ENCODE peak calls at places on chromosome 19, in eight cellular contexts. B, G, X, R, Q, N, H and S are unnamed samples.

GRCh38 chr19:41328157-41328817 is 18.3 kb downstream of the CCDC97 start:
- DNase-seq in H (no peak), B (no peak), Q (peak), G (peak), N (no peak), X (peak), R (peak), S (no peak)

GRCh38 chr19:6473652-6474051 is 7.9 kb downstream of the DENND1C start:
- DNase-seq in R (no peak), X (no peak), G (no peak), N (no peak), H (no peak), Q (no peak), B (no peak), S (peak)

GRCh38 chr19:48544856-48545750 is 6.9 kb upstream of the SULT2B1 start:
- DNase-seq in B (peak), X (no peak), H (no peak), G (no peak), Q (no peak), R (no peak), N (no peak), S (no peak)

GRCh38 chr19:49691243-49692101 is 556 bp downstream of the CPT1C start:
- DNase-seq in G (peak), Q (peak), R (peak), B (peak), H (peak), X (peak), N (no peak), S (no peak)

GRCh38 chr19:31483226-31483857 is 134.1 kb upstream of the TSHZ3 start:
- DNase-seq in R (no peak), B (no peak), N (no peak), Q (no peak), X (no peak), H (no peak), G (no peak), S (no peak)

GRCh38 chr19:4089946-4090345 is 23.2 kb upstream of the ZBTB7A start:
- DNase-seq in N (no peak), G (no peak), R (no peak), X (no peak), B (no peak), H (no peak), Q (no peak), S (peak)

GRCh38 chr19:40717325-40717879 is 490 bp downstream of the ITPKC start:
- DNase-seq in X (no peak), B (no peak), Q (peak), G (peak), N (no peak), H (peak), R (peak), S (peak)

GRCh38 chr19:47257411-47258169 is 1.3 kb downstream of the CCDC9 start:
- DNase-seq in G (peak), N (no peak), X (no peak), Q (no peak), B (no peak), H (no peak), R (no peak), S (no peak)

GRCh38 chr19:6610934-6611370 is 20.0 kb upstream of the CD70 start:
- DNase-seq in R (peak), H (no peak), B (no peak), N (no peak), X (no peak), Q (peak), G (no peak), S (no peak)

GRCh38 chr19:46511237-46511636 is 15.6 kb upstream of the PNMA8B start:
- DNase-seq in Q (no peak), X (no peak), R (no peak), N (no peak), H (no peak), G (no peak), B (no peak), S (no peak)

GRCh38 chr19:6536138-6536671 is 5.4 kb downstream of the TNFSF9 start:
- DNase-seq in R (no peak), G (no peak), H (peak), N (peak), X (peak), B (peak), Q (peak), S (peak)

GRCh38 chr19:41309225-41310030 is 544 bp upstream of the CCDC97 start:
- DNase-seq in G (peak), R (peak), H (no peak), Q (no peak), B (no peak), N (no peak), X (no peak), S (no peak)

GRCh38 chr19:40806385-40807146 is 7.6 kb downstream of the EGLN2 start:
- DNase-seq in X (peak), N (peak), R (peak), B (peak), H (no peak), Q (peak), G (peak), S (no peak)

GRCh38 chr19:46040952-46041500 is at the start of gene IGFL4:
- DNase-seq in N (no peak), Q (no peak), B (no peak), G (no peak), H (no peak), X (no peak), R (peak), S (peak)

GRCh38 chr19:3054972-3055740 is 7.1 kb downstream of the TLE5 start:
- DNase-seq in X (no peak), N (no peak), G (no peak), R (no peak), H (no peak), Q (peak), B (no peak), S (no peak)

GRCh38 chr19:43570174-43570791 is 5.0 kb downstream of the XRCC1 start:
- DNase-seq in G (no peak), N (no peak), B (no peak), H (no peak), X (no peak), Q (no peak), R (no peak), S (no peak)

GRCh38 chr19:30085394-30085793 is 143.4 kb downstream of the URI1 start:
- DNase-seq in R (no peak), N (no peak), B (peak), X (no peak), G (no peak), H (no peak), Q (no peak), S (no peak)

GRCh38 chr19:4023600-4024398 is 16.3 kb downstream of the PIAS4 start:
- DNase-seq in N (no peak), B (no peak), R (no peak), X (no peak), H (no peak), G (no peak), Q (no peak), S (no peak)

GRCh38 chr19:3284759-3285646 is 60.5 kb downstream of the CELF5 start:
- DNase-seq in Q (peak), X (peak), B (peak), R (peak), N (peak), G (no peak), H (peak), S (peak)

GRCh38 chr19:22052644-22053013 is 345 bp downstream of the ZNF257 start:
- DNase-seq in X (no peak), B (no peak), G (no peak), N (peak), Q (peak), H (peak), R (no peak), S (no peak)

GRCh38 chr19:33100894-33101644 is 20.1 kb downstream of the GPATCH1 start:
- DNase-seq in R (no peak), H (no peak), N (no peak), Q (no peak), G (no peak), B (no peak), X (no peak), S (peak)

GRCh38 chr19:3057275-3057714 is 5.0 kb downstream of the TLE5 start:
- DNase-seq in Q (peak), X (no peak), B (no peak), H (peak), G (peak), N (no peak), R (peak), S (no peak)

GRCh38 chr19:12638611-12639182 is 27.8 kb downstream of the MAN2B1 start:
- DNase-seq in H (peak), X (no peak), G (no peak), B (no peak), N (no peak), R (no peak), Q (no peak), S (no peak)

GRCh38 chr19:2385053-2385721 is 25.1 kb downstream of the TMPRSS9 start:
- DNase-seq in R (peak), Q (peak), G (no peak), H (peak), N (no peak), B (peak), X (peak), S (peak)

GRCh38 chr19:17500447-17501198 is 10.8 kb upstream of the PGLS start:
- DNase-seq in G (no peak), Q (no peak), R (no peak), N (no peak), H (peak), B (no peak), X (no peak), S (no peak)

GRCh38 chr19:40424637-40425449 is 949 bp downstream of the SERTAD1 start:
- DNase-seq in G (no peak), B (peak), Q (peak), R (peak), X (no peak), H (no peak), N (no peak), S (no peak)

GRCh38 chr19:4556574-4557185 is 2.8 kb downstream of the SEMA6B start:
- DNase-seq in B (peak), X (peak), G (no peak), H (peak), R (no peak), Q (no peak), N (no peak), S (peak)

DNA sequence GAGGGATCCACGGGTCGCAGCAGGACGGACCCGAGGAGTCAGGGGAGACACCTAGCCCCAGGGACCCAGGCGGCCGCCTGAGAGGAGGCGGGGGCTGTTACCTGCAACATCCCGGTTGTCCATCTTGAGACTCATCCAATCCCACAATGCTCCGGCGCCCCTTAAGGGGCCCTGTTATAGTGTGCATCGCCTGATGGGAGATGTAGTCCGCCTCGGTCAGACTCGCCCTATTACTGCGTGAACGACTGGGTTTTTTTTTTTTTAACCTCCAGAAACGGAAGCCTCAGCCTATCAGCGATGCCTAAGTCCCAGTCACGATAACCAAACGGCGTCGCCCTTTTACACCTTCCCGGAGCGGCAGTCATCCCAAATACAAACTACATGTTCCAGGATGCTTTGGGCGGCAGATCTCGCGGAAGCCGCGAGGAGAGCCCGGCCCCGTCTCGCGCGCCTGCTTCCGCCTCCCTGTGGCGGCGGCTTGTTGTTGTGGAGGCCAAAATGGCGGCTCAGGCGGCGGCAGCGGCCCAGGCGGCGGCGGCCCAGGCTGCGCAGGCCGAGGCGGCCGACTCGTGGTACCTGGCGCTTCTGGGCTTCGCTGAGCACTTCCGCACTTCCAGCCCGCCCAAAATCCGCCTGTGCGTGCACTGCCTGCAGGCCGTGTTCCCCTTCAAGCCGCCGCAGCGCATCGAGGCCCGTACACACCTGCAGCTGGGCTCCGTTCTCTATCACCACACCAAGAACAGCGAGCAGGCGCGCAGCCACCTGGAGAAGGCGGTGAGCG is at the start of the genes MAU2 and SUGP1:
- DNase-seq in R (peak), B (peak), Q (peak), X (peak), G (peak), N (peak), H (peak), S (peak)
- TF ChIP-seq CTCF in R (no peak), B (peak), Q (peak), X (peak), G (peak), N (no peak), H (peak), S (no peak)

DNA sequence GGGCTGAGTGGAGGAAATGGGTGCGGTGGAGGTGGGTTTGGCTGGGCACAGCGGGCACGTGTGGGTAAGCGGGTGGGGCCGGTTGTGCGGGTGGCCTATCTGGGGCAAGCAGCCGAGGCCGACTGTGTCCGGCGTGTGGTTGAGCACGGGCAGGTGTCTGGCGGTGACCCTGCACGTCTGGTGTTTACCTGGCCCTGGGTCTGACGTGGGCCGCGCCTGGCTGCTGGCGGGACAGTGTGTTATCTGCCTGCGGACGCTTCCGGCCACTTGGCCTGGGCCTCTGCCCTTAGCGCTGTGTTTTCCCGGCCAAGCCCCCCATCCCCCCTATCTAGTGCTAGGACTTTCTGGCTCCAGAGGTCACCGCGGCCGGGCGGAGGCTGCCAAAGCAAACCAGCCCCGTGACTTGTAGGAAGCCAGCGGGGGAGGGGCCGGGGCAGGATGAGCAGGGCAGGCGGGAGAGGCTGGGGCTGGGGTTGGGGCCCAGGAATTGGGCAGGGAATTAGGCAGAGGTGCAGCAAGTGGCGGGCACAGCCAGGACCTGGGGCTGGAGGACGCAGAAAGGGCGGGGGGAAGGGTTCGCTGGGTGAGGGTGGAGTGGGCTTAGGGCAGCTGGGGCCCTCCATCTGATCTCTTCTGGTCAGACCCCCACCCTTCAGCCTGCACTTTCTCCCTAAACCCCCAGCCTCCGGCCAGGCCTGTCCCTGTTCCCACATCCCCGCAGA is 534 bp upstream of the HPN start:
- DNase-seq in X (no peak), G (peak), H (peak), B (peak), R (peak), N (no peak), Q (peak), S (peak)
- TF ChIP-seq CTCF in X (no peak), G (no peak), H (no peak), B (no peak), R (no peak), N (no peak), Q (no peak), S (no peak)

GRCh38 chr19:13804830-13805683 is 9.8 kb downstream of the ZSWIM4 start:
- DNase-seq in Q (no peak), R (no peak), G (no peak), B (peak), H (no peak), X (no peak), N (no peak), S (peak)
- TF ChIP-seq CTCF in Q (peak), R (peak), G (peak), B (peak), H (peak), X (no peak), N (no peak), S (peak)

GRCh38 chr19:13902993-13903555 is 2.8 kb downstream of the BRME1 start:
- DNase-seq in H (no peak), N (no peak), Q (peak), X (no peak), B (no peak), G (no peak), R (no peak), S (no peak)
- TF ChIP-seq CTCF in H (peak), N (peak), Q (peak), X (peak), B (peak), G (no peak), R (peak), S (peak)

GRCh38 chr19:8321067-8321759 is at the start of the genes NDUFA7 and RPS28:
- DNase-seq in B (peak), R (peak), N (peak), Q (peak), G (peak), X (peak), H (peak), S (peak)
- TF ChIP-seq CTCF in B (peak), R (no peak), N (no peak), Q (no peak), G (no peak), X (peak), H (no peak), S (peak)